ENCODE peak calls at places on chromosomes 16 and 17, in eight cellular contexts. One of them, this sample, is unnamed.

GRCh38 chr16:81684242-81684837 is 94.8 kb upstream of the PLCG2 start:
- DNase-seq in cardiac muscle cell: no peak
- DNase-seq in progenitor cell of endocrine pancreas: no peak
- DNase-seq in tibial nerve: no peak
- DNase-seq in MM.1S: no peak
- DNase-seq in heart left ventricle: no peak
- DNase-seq in kidney epithelial cell: no peak
- DNase-seq in A549: no peak
- DNase-seq in this sample: no peak

GRCh38 chr16:10834130-10834529 is 15.5 kb upstream of the TVP23A start:
- DNase-seq in progenitor cell of endocrine pancreas: no peak
- DNase-seq in cardiac muscle cell: no peak
- DNase-seq in A549: no peak
- DNase-seq in tibial nerve: no peak
- DNase-seq in MM.1S: no peak
- DNase-seq in heart left ventricle: no peak
- DNase-seq in kidney epithelial cell: no peak
- DNase-seq in this sample: no peak

GRCh38 chr16:29896841-29897240 is 2.5 kb downstream of the SEZ6L2 start:
- DNase-seq in tibial nerve: no peak
- DNase-seq in MM.1S: no peak
- DNase-seq in cardiac muscle cell: no peak
- DNase-seq in A549: no peak
- DNase-seq in heart left ventricle: no peak
- DNase-seq in progenitor cell of endocrine pancreas: no peak
- DNase-seq in kidney epithelial cell: no peak
- DNase-seq in this sample: no peak

GRCh38 chr16:30183236-30183960 is at the start of gene CORO1A:
- DNase-seq in MM.1S: peak; percentile 88
- DNase-seq in kidney epithelial cell: no peak
- DNase-seq in tibial nerve: peak; percentile 77
- DNase-seq in heart left ventricle: peak; percentile 82
- DNase-seq in progenitor cell of endocrine pancreas: peak; percentile 51
- DNase-seq in cardiac muscle cell: peak; percentile 86
- DNase-seq in A549: peak; percentile 85
- DNase-seq in this sample: peak; percentile 94

GRCh38 chr17:77425791-77426641 is 285.2 kb downstream of the SEC14L1 start:
- DNase-seq in progenitor cell of endocrine pancreas: no peak
- DNase-seq in MM.1S: no peak
- DNase-seq in cardiac muscle cell: no peak
- DNase-seq in kidney epithelial cell: no peak
- DNase-seq in heart left ventricle: no peak
- DNase-seq in tibial nerve: no peak
- DNase-seq in A549: peak; percentile 92
- DNase-seq in this sample: no peak

GRCh38 chr16:27326738-27327585 is 13.2 kb downstream of the IL4R start:
- DNase-seq in progenitor cell of endocrine pancreas: no peak
- DNase-seq in cardiac muscle cell: peak; percentile 84
- DNase-seq in A549: peak; percentile 81
- DNase-seq in heart left ventricle: peak; percentile 65
- DNase-seq in kidney epithelial cell: peak; percentile 86
- DNase-seq in tibial nerve: peak; percentile 85
- DNase-seq in MM.1S: no peak
- DNase-seq in this sample: no peak

GRCh38 chr16:69131167-69131748 is 1.1 kb downstream of the CHTF8 start:
- DNase-seq in tibial nerve: no peak
- DNase-seq in MM.1S: no peak
- DNase-seq in progenitor cell of endocrine pancreas: no peak
- DNase-seq in kidney epithelial cell: no peak
- DNase-seq in heart left ventricle: no peak
- DNase-seq in A549: peak; percentile 39
- DNase-seq in cardiac muscle cell: peak; percentile 47
- DNase-seq in this sample: peak; percentile 62

GRCh38 chr16:85291302-85292148 is 179.3 kb upstream of the CIBAR2 start:
- DNase-seq in heart left ventricle: peak; percentile 58
- DNase-seq in A549: no peak
- DNase-seq in MM.1S: no peak
- DNase-seq in kidney epithelial cell: no peak
- DNase-seq in progenitor cell of endocrine pancreas: no peak
- DNase-seq in tibial nerve: no peak
- DNase-seq in cardiac muscle cell: no peak
- DNase-seq in this sample: no peak

GRCh38 chr17:50146927-50147640 is 3.4 kb downstream of the PPP1R9B start:
- DNase-seq in cardiac muscle cell: no peak
- DNase-seq in MM.1S: no peak
- DNase-seq in progenitor cell of endocrine pancreas: no peak
- DNase-seq in tibial nerve: no peak
- DNase-seq in A549: no peak
- DNase-seq in heart left ventricle: no peak
- DNase-seq in kidney epithelial cell: no peak
- DNase-seq in this sample: no peak

GRCh38 chr17:50145532-50146229 is 4.8 kb downstream of the PPP1R9B start:
- DNase-seq in MM.1S: no peak
- DNase-seq in A549: no peak
- DNase-seq in heart left ventricle: no peak
- DNase-seq in kidney epithelial cell: no peak
- DNase-seq in tibial nerve: no peak
- DNase-seq in progenitor cell of endocrine pancreas: no peak
- DNase-seq in cardiac muscle cell: no peak
- DNase-seq in this sample: no peak

GRCh38 chr17:50147841-50148225 is 2.6 kb downstream of the PPP1R9B start:
- DNase-seq in cardiac muscle cell: no peak
- DNase-seq in A549: peak; percentile 50
- DNase-seq in tibial nerve: no peak
- DNase-seq in heart left ventricle: no peak
- DNase-seq in kidney epithelial cell: no peak
- DNase-seq in progenitor cell of endocrine pancreas: no peak
- DNase-seq in MM.1S: no peak
- DNase-seq in this sample: no peak

GRCh38 chr17:50144845-50145531 is 5.5 kb downstream of the PPP1R9B start:
- DNase-seq in progenitor cell of endocrine pancreas: no peak
- DNase-seq in tibial nerve: no peak
- DNase-seq in heart left ventricle: no peak
- DNase-seq in cardiac muscle cell: no peak
- DNase-seq in A549: no peak
- DNase-seq in kidney epithelial cell: no peak
- DNase-seq in MM.1S: no peak
- DNase-seq in this sample: no peak

DNA sequence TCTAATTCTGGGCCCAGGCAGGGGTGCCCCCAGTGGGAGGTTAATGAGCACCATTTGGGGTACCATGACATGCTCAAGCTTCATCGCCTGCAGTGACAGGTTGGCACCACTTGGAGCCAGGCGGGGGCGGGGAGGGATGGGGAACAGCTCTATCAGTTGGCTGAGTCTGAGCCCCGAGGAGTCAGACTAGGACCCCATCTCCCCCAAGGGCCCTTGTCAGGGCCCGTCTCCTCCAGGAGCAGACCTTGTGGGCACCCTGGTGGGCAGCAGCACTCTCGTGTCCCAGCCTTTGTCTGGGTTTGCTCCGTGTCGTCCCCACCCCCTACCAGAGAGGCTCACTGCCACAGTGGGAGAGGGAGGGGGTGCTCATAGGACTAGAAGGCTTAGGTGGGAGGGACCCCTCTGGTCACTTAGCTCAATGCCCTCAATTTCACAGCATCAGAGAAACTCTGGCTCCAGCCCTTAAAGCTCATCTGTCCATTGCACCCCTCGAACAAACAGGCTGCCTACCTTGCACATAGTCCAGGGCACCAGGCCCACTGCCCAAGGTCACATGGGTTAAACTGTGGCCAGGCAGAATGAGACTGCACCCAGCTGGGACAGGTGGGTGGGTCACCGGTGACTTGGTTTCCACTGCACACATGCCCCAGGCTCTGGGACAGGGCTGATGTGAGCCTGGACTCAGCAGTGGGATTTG is 4.1 kb downstream of the PPP1R9B start:
- DNase-seq in kidney epithelial cell: no peak
- DNase-seq in A549: no peak
- DNase-seq in progenitor cell of endocrine pancreas: no peak
- DNase-seq in heart left ventricle: no peak
- DNase-seq in MM.1S: no peak
- DNase-seq in tibial nerve: no peak
- DNase-seq in cardiac muscle cell: no peak
- DNase-seq in this sample: no peak
- TF ChIP-seq CTCF in kidney epithelial cell: peak; percentile 1
- TF ChIP-seq CTCF in A549: no peak
- TF ChIP-seq CTCF in progenitor cell of endocrine pancreas: no peak
- TF ChIP-seq CTCF in heart left ventricle: no peak
- TF ChIP-seq CTCF in MM.1S: peak; percentile 5
- TF ChIP-seq CTCF in tibial nerve: no peak
- TF ChIP-seq CTCF in cardiac muscle cell: no peak
- TF ChIP-seq CTCF in this sample: no peak

GRCh38 chr17:75654176-75654575 is 12.8 kb downstream of the RECQL5 start:
- DNase-seq in MM.1S: no peak
- DNase-seq in progenitor cell of endocrine pancreas: no peak
- DNase-seq in A549: peak; percentile 60
- DNase-seq in heart left ventricle: no peak
- DNase-seq in tibial nerve: no peak
- DNase-seq in kidney epithelial cell: no peak
- DNase-seq in cardiac muscle cell: no peak
- DNase-seq in this sample: no peak
- TF ChIP-seq CTCF in MM.1S: no peak
- TF ChIP-seq CTCF in progenitor cell of endocrine pancreas: no peak
- TF ChIP-seq CTCF in A549: peak; percentile 52
- TF ChIP-seq CTCF in heart left ventricle: peak; percentile 14
- TF ChIP-seq CTCF in tibial nerve: no peak
- TF ChIP-seq CTCF in kidney epithelial cell: peak; percentile 15
- TF ChIP-seq CTCF in cardiac muscle cell: no peak
- TF ChIP-seq CTCF in this sample: no peak

DNA sequence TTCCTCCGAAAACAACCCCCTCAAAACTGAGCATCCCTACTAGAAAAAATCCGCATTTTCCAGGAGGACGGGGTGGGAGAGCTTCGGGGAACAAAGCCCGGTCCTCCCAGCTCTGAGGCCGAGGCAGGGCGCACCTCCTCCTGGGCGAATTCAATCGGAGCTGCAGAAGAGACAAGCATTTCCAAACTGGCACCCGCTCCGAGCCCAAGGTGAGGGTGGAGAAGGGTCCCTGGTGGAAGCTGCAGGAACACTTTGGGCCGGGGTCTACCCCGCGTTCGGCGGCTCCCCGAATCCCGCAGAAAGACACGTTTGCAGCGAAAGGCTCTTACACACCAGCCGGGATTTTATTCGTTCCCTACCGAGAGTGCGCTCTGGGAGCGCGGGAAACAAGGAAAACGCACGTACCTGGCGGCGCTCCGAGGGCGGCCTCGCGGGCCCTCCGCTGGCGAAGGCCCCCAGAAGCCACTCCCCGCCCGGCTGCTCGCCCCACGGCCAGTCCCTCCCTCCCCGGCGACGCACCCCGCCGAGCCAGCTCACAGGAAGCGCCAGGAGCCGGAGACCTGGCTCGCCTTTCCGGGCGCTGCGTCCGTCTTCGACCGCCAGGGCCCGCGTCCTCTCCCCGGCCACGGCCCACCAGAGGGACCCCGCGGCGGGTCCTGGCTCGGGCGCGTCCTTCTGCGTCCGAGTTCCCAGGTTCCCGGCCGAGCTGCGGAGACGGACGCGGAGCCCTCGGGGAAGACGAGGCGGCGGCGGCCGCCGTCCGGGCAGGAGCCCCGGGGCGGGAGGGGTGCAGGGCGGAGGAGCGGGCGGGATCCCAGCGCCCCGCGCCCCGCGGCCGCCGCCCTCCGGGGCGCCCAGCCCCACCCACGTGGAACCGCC is 49.8 kb upstream of the BAHCC1 start:
- DNase-seq in tibial nerve: peak; percentile 66
- DNase-seq in kidney epithelial cell: no peak
- DNase-seq in MM.1S: peak; percentile 49
- DNase-seq in A549: peak; percentile 91
- DNase-seq in progenitor cell of endocrine pancreas: peak; percentile 62
- DNase-seq in heart left ventricle: peak; percentile 89
- DNase-seq in cardiac muscle cell: peak; percentile 89
- DNase-seq in this sample: peak; percentile 94
- TF ChIP-seq CTCF in tibial nerve: no peak
- TF ChIP-seq CTCF in kidney epithelial cell: peak; percentile 18
- TF ChIP-seq CTCF in MM.1S: no peak
- TF ChIP-seq CTCF in A549: peak; percentile 16
- TF ChIP-seq CTCF in progenitor cell of endocrine pancreas: peak; percentile 46
- TF ChIP-seq CTCF in heart left ventricle: no peak
- TF ChIP-seq CTCF in cardiac muscle cell: peak; percentile 32
- TF ChIP-seq CTCF in this sample: no peak

GRCh38 chr16:58046936-58047335 is 21.4 kb downstream of the MMP15 start:
- DNase-seq in kidney epithelial cell: no peak
- DNase-seq in tibial nerve: no peak
- DNase-seq in heart left ventricle: no peak
- DNase-seq in MM.1S: no peak
- DNase-seq in A549: no peak
- DNase-seq in progenitor cell of endocrine pancreas: no peak
- DNase-seq in cardiac muscle cell: no peak
- DNase-seq in this sample: no peak

GRCh38 chr16:58046054-58046881 is 20.7 kb downstream of the MMP15 start:
- DNase-seq in cardiac muscle cell: no peak
- DNase-seq in heart left ventricle: no peak
- DNase-seq in MM.1S: no peak
- DNase-seq in progenitor cell of endocrine pancreas: no peak
- DNase-seq in tibial nerve: no peak
- DNase-seq in A549: no peak
- DNase-seq in kidney epithelial cell: no peak
- DNase-seq in this sample: no peak

GRCh38 chr16:58048494-58048893 is 22.9 kb downstream of the MMP15 start:
- DNase-seq in kidney epithelial cell: no peak
- DNase-seq in MM.1S: no peak
- DNase-seq in tibial nerve: no peak
- DNase-seq in cardiac muscle cell: no peak
- DNase-seq in progenitor cell of endocrine pancreas: no peak
- DNase-seq in heart left ventricle: no peak
- DNase-seq in A549: no peak
- DNase-seq in this sample: peak; percentile 3

GRCh38 chr16:58048914-58049696 is 23.6 kb downstream of the MMP15 start:
- DNase-seq in kidney epithelial cell: no peak
- DNase-seq in heart left ventricle: no peak
- DNase-seq in MM.1S: no peak
- DNase-seq in cardiac muscle cell: no peak
- DNase-seq in progenitor cell of endocrine pancreas: no peak
- DNase-seq in tibial nerve: no peak
- DNase-seq in A549: no peak
- DNase-seq in this sample: peak; percentile 1

DNA sequence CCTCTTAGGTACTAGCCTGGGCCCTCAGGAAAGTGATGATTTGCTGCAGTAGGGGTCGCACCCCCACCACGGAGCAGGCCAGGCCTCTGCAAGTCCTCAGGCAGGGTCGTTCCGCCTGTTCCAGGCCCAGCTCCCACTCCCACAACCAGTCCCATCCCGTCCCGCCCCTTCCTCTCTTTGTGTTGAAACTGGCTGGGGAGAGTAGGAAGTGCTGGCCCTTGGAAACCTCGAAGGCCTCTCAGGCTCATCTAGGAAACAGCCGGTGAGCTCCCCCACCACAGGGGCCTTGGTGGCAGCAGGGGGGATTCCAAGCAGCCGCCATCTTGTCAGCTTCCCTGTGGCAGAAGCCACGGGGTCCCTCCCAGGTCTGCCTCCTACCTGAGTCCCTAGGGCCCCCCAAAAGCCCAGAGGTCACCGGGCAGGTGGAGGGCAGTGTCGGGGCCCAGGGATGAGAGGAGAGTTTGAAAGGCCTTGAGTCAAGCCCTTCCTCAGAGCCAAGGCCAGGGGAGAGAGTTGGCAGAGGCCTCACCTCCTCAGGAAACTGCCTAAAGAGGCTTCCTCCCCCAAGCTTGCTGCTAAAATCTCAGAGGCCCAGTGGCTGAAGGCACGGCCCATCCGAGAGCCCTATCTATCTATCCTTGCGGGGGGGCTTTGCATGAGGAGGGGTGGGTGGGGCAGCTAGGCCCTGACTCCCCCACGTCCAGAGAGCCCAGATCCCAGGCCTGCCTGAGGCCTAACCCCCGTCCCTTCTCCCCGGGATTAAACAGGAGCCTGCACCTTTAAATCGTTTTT is 22.2 kb downstream of the MMP15 start:
- DNase-seq in progenitor cell of endocrine pancreas: no peak
- DNase-seq in cardiac muscle cell: no peak
- DNase-seq in tibial nerve: no peak
- DNase-seq in A549: no peak
- DNase-seq in kidney epithelial cell: no peak
- DNase-seq in MM.1S: no peak
- DNase-seq in heart left ventricle: peak; percentile 58
- DNase-seq in this sample: no peak
- TF ChIP-seq CTCF in progenitor cell of endocrine pancreas: no peak
- TF ChIP-seq CTCF in cardiac muscle cell: no peak
- TF ChIP-seq CTCF in tibial nerve: no peak
- TF ChIP-seq CTCF in A549: no peak
- TF ChIP-seq CTCF in kidney epithelial cell: no peak
- TF ChIP-seq CTCF in MM.1S: no peak
- TF ChIP-seq CTCF in heart left ventricle: no peak
- TF ChIP-seq CTCF in this sample: no peak

This sample was measured in GM20000.